ENCODE peak calls at places on chromosomes 3 and 15, in seven cellular contexts. P is OCI-LY7, B is thoracic aorta, M is GM23338, Q is neural progenitor cell, S is lower lobe of right lung, I is breast epithelium. C is an unnamed sample.

GRCh38 chr3:115825046-115825445 is 201.7 kb downstream of the GAP43 start:
- DNase-seq in P (no peak), B (no peak), M (no peak), Q (no peak), S (no peak), I (no peak), C (no peak)

GRCh38 chr15:51536965-51537574 is 85.5 kb downstream of the DMXL2 start:
- DNase-seq in P (peak; percentile 8), B (no peak), M (peak; percentile 36), Q (peak; percentile 8), S (no peak), I (no peak), C (no peak)

GRCh38 chr3:42652611-42653302 is 740 bp upstream of the ZBTB47 start:
- DNase-seq in P (peak; percentile 42), B (peak; percentile 46), M (no peak), Q (no peak), S (peak; percentile 79), I (peak; percentile 50), C (no peak)

GRCh38 chr3:141802316-141803077 is 39.3 kb downstream of the GRK7 start:
- DNase-seq in P (no peak), B (no peak), M (no peak), Q (no peak), S (no peak), I (no peak), C (no peak)

GRCh38 chr3:98395111-98395510 is 4.6 kb downstream of the OR5K3 start:
- DNase-seq in P (no peak), B (no peak), M (no peak), Q (no peak), S (no peak), I (no peak), C (no peak)

GRCh38 chr3:16134173-16134928 is 40.1 kb upstream of the GALNT15 start:
- DNase-seq in P (no peak), B (no peak), M (no peak), Q (no peak), S (no peak), I (no peak), C (no peak)

GRCh38 chr3:126013742-126014141 is 44.8 kb downstream of the ROPN1B start:
- DNase-seq in P (no peak), B (no peak), M (peak; percentile 24), Q (peak; percentile 45), S (no peak), I (no peak), C (no peak)

GRCh38 chr3:65830948-65831732 is 207.6 kb downstream of the MAGI1 start:
- DNase-seq in P (no peak), B (no peak), M (no peak), Q (no peak), S (no peak), I (no peak), C (no peak)

GRCh38 chr3:118641608-118642007 is 393.0 kb downstream of the IGSF11 start:
- DNase-seq in P (peak; percentile 19), B (no peak), M (peak; percentile 94), Q (peak; percentile 77), S (no peak), I (no peak), C (no peak)

GRCh38 chr3:126129408-126129891 is 45.5 kb upstream of the SLC41A3 start:
- DNase-seq in P (no peak), B (no peak), M (no peak), Q (no peak), S (peak; percentile 76), I (peak; percentile 46), C (peak; percentile 61)

GRCh38 chr15:28933710-28934445 is 48.1 kb downstream of the APBA2 start:
- DNase-seq in P (no peak), B (no peak), M (no peak), Q (peak; percentile 38), S (no peak), I (no peak), C (no peak)

GRCh38 chr3:133447751-133448477 is 48.1 kb downstream of the BFSP2 start:
- DNase-seq in P (peak; percentile 83), B (no peak), M (no peak), Q (no peak), S (no peak), I (no peak), C (no peak)

GRCh38 chr3:20104167-20104661 is 64.0 kb downstream of the KAT2B start:
- DNase-seq in P (no peak), B (no peak), M (no peak), Q (no peak), S (no peak), I (no peak), C (no peak)

GRCh38 chr3:186287723-186288122 is 74.3 kb downstream of the DGKG start:
- DNase-seq in P (no peak), B (no peak), M (no peak), Q (no peak), S (no peak), I (no peak), C (no peak)

GRCh38 chr3:126389112-126389791 is 5.5 kb upstream of the CFAP100 start:
- DNase-seq in P (peak; percentile 81), B (peak; percentile 78), M (peak; percentile 97), Q (peak; percentile 97), S (peak; percentile 97), I (peak; percentile 92), C (peak; percentile 82)

GRCh38 chr3:84547971-84548970 is 410.5 kb upstream of the CADM2 start:
- DNase-seq in P (peak; percentile 30), B (no peak), M (peak; percentile 88), Q (peak; percentile 68), S (no peak), I (no peak), C (no peak)

GRCh38 chr3:196501316-196502064 is 2.1 kb downstream of the RNF168 start:
- DNase-seq in P (peak; percentile 41), B (no peak), M (peak; percentile 41), Q (peak; percentile 42), S (no peak), I (no peak), C (no peak)

DNA sequence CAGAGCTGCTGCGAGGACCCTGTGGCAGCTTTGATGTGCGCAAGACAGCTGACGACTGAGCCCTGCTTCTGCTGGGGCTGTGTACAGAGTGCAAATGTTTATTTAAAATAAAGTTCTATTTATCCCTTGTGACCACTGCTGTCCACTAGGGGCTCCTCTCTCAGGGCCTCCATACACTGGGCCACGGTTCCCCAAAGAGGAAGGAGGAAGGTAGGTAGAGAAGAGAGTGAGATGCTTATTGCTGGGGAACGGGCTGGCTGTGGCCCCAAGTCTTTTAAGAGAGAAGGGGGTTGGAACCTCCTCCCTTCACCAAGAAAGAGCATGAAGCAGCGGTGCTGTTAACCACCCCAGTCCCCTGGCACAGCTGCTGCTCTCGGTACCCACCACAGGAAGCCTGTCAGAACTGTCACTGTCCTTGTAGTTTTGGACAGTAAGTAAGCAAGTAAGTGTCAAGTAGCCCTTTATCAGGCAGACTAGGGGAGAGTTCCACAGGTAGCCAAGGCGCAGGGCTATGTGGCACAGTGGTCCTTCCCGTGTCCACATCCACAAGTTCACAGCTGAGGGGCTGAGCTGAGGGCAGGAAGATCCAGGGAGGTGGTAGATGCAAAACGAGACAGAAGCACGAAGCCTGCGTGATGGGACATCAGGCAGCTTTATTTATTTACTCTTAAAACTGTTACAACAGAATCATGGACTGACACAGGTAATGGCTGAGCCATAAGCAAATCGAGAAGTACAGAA is 47.3 kb downstream of the DHX30 start:
- DNase-seq in P (peak; percentile 14), B (no peak), M (peak; percentile 54), Q (peak; percentile 41), S (no peak), I (no peak), C (no peak)
- TF ChIP-seq CTCF in P (peak; percentile 54), B (peak; percentile 36), M (peak; percentile 60), Q (peak; percentile 57), S (peak; percentile 17), I (no peak), C (peak; percentile 39)

GRCh38 chr3:83496459-83496858 is 1462.3 kb upstream of the CADM2 start:
- DNase-seq in P (no peak), B (no peak), M (no peak), Q (no peak), S (no peak), I (no peak), C (no peak)
- H3K4me1 ChIP-seq in P (no peaks in the 10 kb centered on the region), B (no peaks in the 10 kb centered on the region), M (no peaks in the 10 kb centered on the region), Q (no peaks in the 10 kb centered on the region), S (no peaks in the 10 kb centered on the region), I (no peaks in the 10 kb centered on the region), C (no peaks in the 10 kb centered on the region)

GRCh38 chr15:89175617-89176191 is 45.7 kb downstream of the RLBP1 start:
- DNase-seq in P (no peak), B (no peak), M (no peak), Q (no peak), S (no peak), I (no peak), C (no peak)

GRCh38 chr15:89178307-89178977 is 42.9 kb downstream of the RLBP1 start:
- DNase-seq in P (no peak), B (no peak), M (no peak), Q (no peak), S (no peak), I (no peak), C (no peak)

GRCh38 chr15:89177116-89177515 is 44.3 kb downstream of the RLBP1 start:
- DNase-seq in P (no peak), B (no peak), M (no peak), Q (no peak), S (no peak), I (no peak), C (no peak)

GRCh38 chr15:89179966-89180875 is 41.2 kb downstream of the RLBP1 start:
- DNase-seq in P (no peak), B (no peak), M (no peak), Q (no peak), S (no peak), I (no peak), C (no peak)

DNA sequence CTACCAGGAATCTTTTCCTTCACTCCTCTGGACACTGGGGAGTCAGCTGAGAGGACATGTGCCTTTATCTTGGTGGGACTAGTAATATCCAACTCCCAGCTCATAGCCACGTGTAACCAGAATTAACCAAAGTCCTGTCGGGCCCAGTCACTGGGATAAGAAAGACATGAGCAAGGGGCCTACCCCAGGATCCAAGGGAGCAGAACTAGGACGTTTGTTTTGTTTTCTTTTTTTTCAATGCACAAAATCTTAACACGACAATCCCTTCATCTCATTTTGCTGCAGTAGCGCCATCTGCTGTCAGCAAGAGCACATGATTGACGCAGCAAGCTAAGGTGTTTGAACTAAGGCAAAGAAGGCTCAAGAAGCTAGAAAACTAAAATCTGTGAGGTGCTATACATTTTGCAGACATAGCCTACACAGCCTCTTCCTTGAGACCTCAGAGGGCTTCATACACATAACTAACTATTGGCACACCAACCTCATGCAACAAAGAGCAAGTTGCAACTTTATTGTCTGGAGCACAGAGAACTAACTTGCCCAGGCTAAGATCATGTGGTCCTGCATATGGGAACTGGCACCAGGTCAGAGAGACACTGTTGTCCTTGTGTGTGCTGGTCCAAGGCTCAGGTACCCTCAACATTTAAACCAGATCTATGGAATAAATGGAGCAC is 43.6 kb downstream of the RLBP1 start:
- DNase-seq in P (peak; percentile 69), B (no peak), M (peak; percentile 87), Q (peak; percentile 76), S (peak; percentile 54), I (no peak), C (peak; percentile 81)
- H3K27ac ChIP-seq in P (no peak overlapping the region), B (peak overlapping the region; percentile 43), M (no peak overlapping the region), Q (no peak overlapping the region), S (no peak overlapping the region), I (no peak overlapping the region), C (no peak overlapping the region)

GRCh38 chr3:5041315-5041714 is 62.1 kb downstream of the BHLHE40 start:
- DNase-seq in P (no peak), B (no peak), M (no peak), Q (no peak), S (no peak), I (no peak), C (no peak)
- TF ChIP-seq CTCF in P (peak; percentile 23), B (no peak), M (peak; percentile 48), Q (peak; percentile 12), S (no peak), I (no peak), C (no peak)